ENCODE peak calls at places on chromosomes 11 and 22, in nine cellular contexts. V is fibroblast of pulmonary artery, N is BJ, Y is body of pancreas, W is lung, O is GM23248, H is A549, E is fibroblast of the aortic adventitia, K is mesenchymal stem cell. A is an unnamed sample.

GRCh38 chr22:35981900-35982299 is 46.7 kb downstream of the RBFOX2 start:
- DNase-seq in V (no peak), N (no peak), Y (no peak), W (no peak), O (no peak), H (no peak), E (no peak), K (no peak), A (no peak)

GRCh38 chr11:47551086-47551485 is 1.8 kb downstream of the CELF1 start:
- DNase-seq in V (peak), N (no peak), Y (no peak), W (no peak), O (peak), H (peak), E (peak), K (peak), A (peak)

GRCh38 chr11:12454782-12455181 is 77.4 kb downstream of the PARVA start:
- DNase-seq in V (peak), N (no peak), Y (no peak), W (no peak), O (peak), H (no peak), E (peak), K (no peak), A (peak)

GRCh38 chr22:38867496-38868285 is 4.3 kb downstream of the CBX6 start:
- DNase-seq in V (no peak), N (no peak), Y (no peak), W (no peak), O (no peak), H (no peak), E (no peak), K (no peak), A (no peak)

GRCh38 chr11:15278129-15278528 is 163.4 kb downstream of the INSC start:
- DNase-seq in V (peak), N (peak), Y (no peak), W (no peak), O (peak), H (no peak), E (no peak), K (peak), A (no peak)

GRCh38 chr11:11942668-11943067 is 65.8 kb downstream of the DKK3 start:
- DNase-seq in V (no peak), N (no peak), Y (no peak), W (no peak), O (no peak), H (no peak), E (no peak), K (no peak), A (no peak)

GRCh38 chr11:83779876-83780275 is 493.7 kb upstream of the CCDC90B start:
- DNase-seq in V (no peak), N (no peak), Y (no peak), W (no peak), O (no peak), H (no peak), E (peak), K (no peak), A (peak)

GRCh38 chr11:45216031-45216430 is 69.6 kb downstream of the PRDM11 start:
- DNase-seq in V (no peak), N (no peak), Y (no peak), W (no peak), O (no peak), H (no peak), E (no peak), K (no peak), A (no peak)

GRCh38 chr11:66569076-66569475 is 670 bp upstream of the CTSF start:
- DNase-seq in V (no peak), N (no peak), Y (no peak), W (no peak), O (no peak), H (no peak), E (no peak), K (no peak), A (no peak)

GRCh38 chr11:17076517-17077239 is 789 bp downstream of the RPS13 start:
- DNase-seq in V (peak), N (no peak), Y (no peak), W (no peak), O (peak), H (no peak), E (peak), K (peak), A (peak)

GRCh38 chr22:23894710-23895598 is 771 bp downstream of the MIF start:
- DNase-seq in V (peak), N (no peak), Y (peak), W (peak), O (peak), H (peak), E (peak), K (peak), A (peak)

GRCh38 chr11:74141274-74141695 is 29.5 kb downstream of the C2CD3 start:
- DNase-seq in V (peak), N (no peak), Y (no peak), W (no peak), O (peak), H (no peak), E (no peak), K (no peak), A (no peak)

GRCh38 chr22:43152355-43153071 is 1.2 kb downstream of the TSPO start:
- DNase-seq in V (peak), N (no peak), Y (peak), W (peak), O (peak), H (no peak), E (peak), K (peak), A (peak)

GRCh38 chr11:86046111-86046510 is 22.8 kb downstream of the PICALM start:
- DNase-seq in V (no peak), N (no peak), Y (no peak), W (no peak), O (peak), H (no peak), E (no peak), K (no peak), A (no peak)

GRCh38 chr22:39556970-39557811 is 13.4 kb upstream of the CACNA1I start:
- DNase-seq in V (no peak), N (no peak), Y (no peak), W (no peak), O (peak), H (peak), E (no peak), K (peak), A (no peak)

GRCh38 chr11:11931461-11932055 is 76.9 kb downstream of the DKK3 start:
- DNase-seq in V (peak), N (no peak), Y (no peak), W (no peak), O (peak), H (peak), E (peak), K (peak), A (peak)

GRCh38 chr11:118200901-118201680 is 23.7 kb downstream of the JAML start:
- DNase-seq in V (no peak), N (no peak), Y (no peak), W (no peak), O (no peak), H (no peak), E (no peak), K (no peak), A (no peak)

GRCh38 chr11:64247729-64248531 is 1.2 kb upstream of the PPP1R14B start:
- DNase-seq in V (no peak), N (no peak), Y (no peak), W (no peak), O (no peak), H (no peak), E (no peak), K (no peak), A (no peak)

GRCh38 chr11:71459076-71459766 is 6.2 kb downstream of the NADSYN1 start:
- DNase-seq in V (no peak), N (no peak), Y (no peak), W (no peak), O (no peak), H (no peak), E (no peak), K (no peak), A (no peak)

DNA sequence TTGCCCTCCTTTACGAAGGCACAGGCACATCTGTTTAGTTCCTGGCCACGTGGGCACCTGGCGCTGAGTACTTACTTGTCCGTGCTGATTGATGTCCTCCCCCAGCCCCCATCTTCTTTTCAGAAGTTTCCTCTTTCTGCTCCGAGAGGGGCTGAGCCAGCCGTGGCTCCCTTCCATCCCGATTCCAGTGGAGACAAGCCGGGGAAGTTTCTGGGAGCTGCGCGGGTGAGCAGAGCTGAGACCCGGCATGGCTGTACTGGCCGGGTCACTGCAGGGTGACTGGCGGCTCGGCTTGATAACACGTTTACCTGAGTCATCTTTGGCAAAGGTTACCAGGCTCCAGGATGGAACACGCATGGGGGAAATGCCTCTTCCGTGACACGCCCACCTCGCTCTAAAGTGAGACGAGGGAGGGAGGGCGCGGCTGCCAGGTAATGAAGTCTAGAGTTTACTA is 45.4 kb upstream of the ATXN10 start:
- DNase-seq in V (no peak), N (no peak), Y (peak), W (peak), O (no peak), H (peak), E (no peak), K (no peak), A (no peak)
- H3K4me3 ChIP-seq in V (no peak), N (no peak), Y (no peak), W (no peak), O (no peak), H (no peak), E (no peak), K (no peak), A (no peak)

DNA sequence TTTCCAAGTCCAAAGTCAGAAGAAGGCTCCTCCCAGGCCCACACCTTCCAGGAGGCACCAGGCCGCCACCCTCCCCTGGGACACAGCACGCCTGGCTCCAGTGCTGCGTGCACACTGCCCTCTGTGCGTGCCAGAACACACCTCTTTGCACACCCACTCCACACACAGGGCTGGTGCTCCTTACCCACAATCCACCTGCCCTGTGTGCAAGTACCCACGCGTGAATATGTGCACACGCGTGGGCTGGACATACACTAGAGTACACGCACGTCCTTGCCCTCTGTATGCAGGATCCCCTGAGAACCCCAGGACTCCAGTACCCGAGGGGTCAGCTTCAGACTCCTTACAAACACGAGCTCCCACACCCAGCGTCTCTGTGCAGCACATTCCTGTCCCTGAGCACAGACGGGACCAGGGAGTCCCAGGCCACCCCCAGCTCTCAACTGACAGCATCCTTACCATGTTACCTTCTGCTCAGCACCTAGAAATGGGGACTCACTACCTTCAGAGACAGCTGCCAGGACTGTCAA is 2.8 kb downstream of the DUSP8 start:
- DNase-seq in V (no peak), N (no peak), Y (peak), W (no peak), O (no peak), H (no peak), E (no peak), K (no peak), A (no peak)
- H3K4me3 ChIP-seq in V (no peak), N (no peak), Y (no peak), W (no peak), O (no peak), H (no peak), E (no peak), K (no peak), A (no peak)

GRCh38 chr11:27201454-27202302 is 161.1 kb downstream of the BBOX1 start:
- DNase-seq in V (peak), N (peak), Y (peak), W (peak), O (peak), H (peak), E (peak), K (peak), A (peak)
- H3K4me3 ChIP-seq in V (no peak), N (no peak), Y (no peak), W (no peak), O (no peak), H (no peak), E (no peak), K (no peak), A (no peak)

GRCh38 chr11:2927493-2927800 is 1.8 kb downstream of the PHLDA2 start:
- DNase-seq in V (no peak), N (no peak), Y (no peak), W (no peak), O (no peak), H (no peak), E (no peak), K (no peak), A (no peak)
- H3K4me3 ChIP-seq in V (peak), N (no peak), Y (no peak), W (no peak), O (peak), H (peak), E (peak), K (peak), A (peak)

GRCh38 chr11:130427581-130428211 is 713 bp downstream of the ADAMTS8 start:
- DNase-seq in V (no peak), N (no peak), Y (no peak), W (no peak), O (peak), H (no peak), E (no peak), K (no peak), A (no peak)
- H3K4me3 ChIP-seq in V (no peak), N (no peak), Y (no peak), W (peak), O (peak), H (peak), E (peak), K (peak), A (no peak)

GRCh38 chr22:19175026-19175601 is 3.4 kb downstream of the SLC25A1 start:
- DNase-seq in V (no peak), N (no peak), Y (no peak), W (no peak), O (no peak), H (no peak), E (no peak), K (no peak), A (no peak)
- H3K4me3 ChIP-seq in V (no peak), N (no peak), Y (no peak), W (no peak), O (no peak), H (no peak), E (peak), K (no peak), A (no peak)

DNA sequence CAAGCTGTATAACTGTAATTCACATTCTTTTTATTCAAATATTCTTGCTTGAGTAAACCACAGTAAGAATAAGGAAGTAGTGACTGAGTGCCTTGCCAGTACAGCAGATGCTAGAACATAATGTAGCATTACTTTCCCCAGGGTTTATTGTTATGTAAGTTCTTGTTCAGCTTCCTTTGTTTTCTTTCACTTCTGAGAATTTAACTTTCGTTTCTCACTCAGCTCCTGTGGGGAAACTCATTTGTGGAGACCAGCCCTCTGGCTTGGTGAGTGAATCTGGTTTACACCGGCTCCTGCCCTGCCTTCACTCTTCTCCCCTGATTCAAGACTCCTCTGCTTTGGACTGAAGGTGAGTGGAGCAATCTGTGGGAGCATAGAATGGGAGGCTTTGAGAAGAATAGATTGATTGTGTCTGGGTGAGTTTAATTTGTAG is at the start of gene TRIM22:
- DNase-seq in V (peak), N (peak), Y (no peak), W (peak), O (peak), H (no peak), E (peak), K (peak), A (peak)
- H3K4me3 ChIP-seq in V (peak), N (peak), Y (no peak), W (peak), O (peak), H (no peak), E (peak), K (no peak), A (peak)